ENCODE peak calls at places on chromosomes 16 and 17, in seven cellular contexts. K is neural crest cell; I is stimulated activated CD4-positive, alpha-beta T cell treated with anti-CD3 and anti-CD28 coated beads, Interleukin-4, amount 100 ng/mL, for 1 hour; O is AG08396; N is activated naive CD8-positive, alpha-beta T cell treated with anti-CD3 and anti-CD28 coated beads for 36 hours; M is stimulated activated CD8-positive, alpha-beta memory T cell treated with anti-CD3 and anti-CD28 coated beads, Interleukin-2, amount 100 ng/mL, for 1 hour; D is activated CD4-positive, CD25-positive, alpha-beta regulatory T cell. T is an unnamed sample.

GRCh38 chr17:17168401-17168800 is 37.7 kb downstream of the PLD6 start:
- DNase-seq in I (no peak), M (no peak), K (no peak), N (no peak), O (no peak), D (no peak), T (no peak)

GRCh38 chr16:76265434-76266045 is 11.7 kb upstream of the CNTNAP4 start:
- DNase-seq in N (peak; percentile 15), K (peak; percentile 64), M (no peak), I (no peak), D (no peak), O (no peak), T (peak; percentile 0)

GRCh38 chr16:27328937-27329336 is 15.2 kb downstream of the IL4R start:
- DNase-seq in K (no peak), D (no peak), I (no peak), O (no peak), N (no peak), M (no peak), T (no peak)

GRCh38 chr16:10871157-10871991 is 5.6 kb upstream of the CIITA start:
- DNase-seq in I (peak; percentile 26), N (peak; percentile 73), K (no peak), D (peak; percentile 18), M (peak; percentile 20), O (peak; percentile 82), T (peak; percentile 95)

GRCh38 chr17:8859029-8859803 is 8.3 kb downstream of the PIK3R6 start:
- DNase-seq in O (no peak), D (no peak), N (no peak), K (no peak), I (no peak), M (no peak), T (peak; percentile 93)

GRCh38 chr16:56743840-56744239 is 13.9 kb downstream of the NUP93 start:
- DNase-seq in D (no peak), I (no peak), O (peak; percentile 58), N (no peak), M (no peak), K (no peak), T (peak; percentile 89)

GRCh38 chr16:11203111-11203623 is 52.8 kb downstream of the SOCS1 start:
- DNase-seq in N (no peak), M (no peak), D (no peak), O (no peak), I (no peak), K (no peak), T (no peak)

GRCh38 chr16:1150511-1150982 is 2.4 kb upstream of the CACNA1H start:
- DNase-seq in M (no peak), K (no peak), O (no peak), N (peak; percentile 25), I (peak; percentile 23), D (no peak), T (peak; percentile 37)

GRCh38 chr16:88487920-88488842 is 35.1 kb downstream of the ZFPM1 start:
- DNase-seq in O (no peak), D (no peak), M (no peak), K (no peak), I (no peak), N (no peak), T (no peak)

GRCh38 chr16:84049403-84050060 is 6.9 kb upstream of the SLC38A8 start:
- DNase-seq in N (no peak), M (no peak), O (no peak), D (no peak), K (no peak), I (no peak), T (no peak)

T was measured in EL.